ENCODE peak calls at places on chromosome 11, in four cellular contexts. One of them, this sample, is unnamed.

GRCh38 chr11:78927511-78927910 is 352.8 kb upstream of the NARS2 start:
- DNase-seq in GDM1: no peak
- DNase-seq in stimulated activated CD4-positive, alpha-beta T cell treated with anti-CD3 and anti-CD28 coated beads, Interleukin-1b, Interleukin-23, amount 100 ng/mL, for 4 hours: no peak
- DNase-seq in right lobe of liver: no peak
- DNase-seq in this sample: no peak

GRCh38 chr11:5234390-5234834 is at the start of gene HBD:
- DNase-seq in stimulated activated CD4-positive, alpha-beta T cell treated with anti-CD3 and anti-CD28 coated beads, Interleukin-1b, Interleukin-23, amount 100 ng/mL, for 4 hours: no peak
- DNase-seq in GDM1: peak; percentile 47
- DNase-seq in right lobe of liver: no peak
- DNase-seq in this sample: no peak

GRCh38 chr11:87284306-87284705 is 246.6 kb downstream of the TMEM135 start:
- DNase-seq in right lobe of liver: no peak
- DNase-seq in GDM1: no peak
- DNase-seq in stimulated activated CD4-positive, alpha-beta T cell treated with anti-CD3 and anti-CD28 coated beads, Interleukin-1b, Interleukin-23, amount 100 ng/mL, for 4 hours: no peak
- DNase-seq in this sample: no peak

GRCh38 chr11:125279680-125280079 is 115.1 kb downstream of the PKNOX2 start:
- DNase-seq in right lobe of liver: no peak
- DNase-seq in GDM1: no peak
- DNase-seq in stimulated activated CD4-positive, alpha-beta T cell treated with anti-CD3 and anti-CD28 coated beads, Interleukin-1b, Interleukin-23, amount 100 ng/mL, for 4 hours: no peak
- DNase-seq in this sample: no peak

GRCh38 chr11:12963789-12964536 is 45.2 kb upstream of the RASSF10 start:
- DNase-seq in right lobe of liver: peak; percentile 63
- DNase-seq in GDM1: no peak
- DNase-seq in stimulated activated CD4-positive, alpha-beta T cell treated with anti-CD3 and anti-CD28 coated beads, Interleukin-1b, Interleukin-23, amount 100 ng/mL, for 4 hours: peak; percentile 56
- DNase-seq in this sample: peak; percentile 84

GRCh38 chr11:105071060-105071732 is 26.1 kb upstream of the CARD16 start:
- DNase-seq in stimulated activated CD4-positive, alpha-beta T cell treated with anti-CD3 and anti-CD28 coated beads, Interleukin-1b, Interleukin-23, amount 100 ng/mL, for 4 hours: no peak
- DNase-seq in right lobe of liver: no peak
- DNase-seq in GDM1: no peak
- DNase-seq in this sample: no peak

GRCh38 chr11:32385998-32386397 is 49.3 kb downstream of the WT1 start:
- DNase-seq in right lobe of liver: no peak
- DNase-seq in GDM1: peak; percentile 29
- DNase-seq in stimulated activated CD4-positive, alpha-beta T cell treated with anti-CD3 and anti-CD28 coated beads, Interleukin-1b, Interleukin-23, amount 100 ng/mL, for 4 hours: no peak
- DNase-seq in this sample: peak; percentile 49

GRCh38 chr11:44516688-44517301 is 48.7 kb upstream of the CD82 start:
- DNase-seq in GDM1: no peak
- DNase-seq in stimulated activated CD4-positive, alpha-beta T cell treated with anti-CD3 and anti-CD28 coated beads, Interleukin-1b, Interleukin-23, amount 100 ng/mL, for 4 hours: no peak
- DNase-seq in right lobe of liver: no peak
- DNase-seq in this sample: no peak

GRCh38 chr11:3638513-3638912 is 3.3 kb downstream of the ART5 start:
- DNase-seq in right lobe of liver: no peak
- DNase-seq in GDM1: no peak
- DNase-seq in stimulated activated CD4-positive, alpha-beta T cell treated with anti-CD3 and anti-CD28 coated beads, Interleukin-1b, Interleukin-23, amount 100 ng/mL, for 4 hours: no peak
- DNase-seq in this sample: no peak

GRCh38 chr11:114348200-114349191 is 51.8 kb downstream of the C11orf71 start:
- DNase-seq in stimulated activated CD4-positive, alpha-beta T cell treated with anti-CD3 and anti-CD28 coated beads, Interleukin-1b, Interleukin-23, amount 100 ng/mL, for 4 hours: no peak
- DNase-seq in GDM1: no peak
- DNase-seq in right lobe of liver: no peak
- DNase-seq in this sample: no peak

GRCh38 chr11:132941024-132941646 is 591.2 kb downstream of the OPCML start:
- DNase-seq in right lobe of liver: no peak
- DNase-seq in stimulated activated CD4-positive, alpha-beta T cell treated with anti-CD3 and anti-CD28 coated beads, Interleukin-1b, Interleukin-23, amount 100 ng/mL, for 4 hours: no peak
- DNase-seq in GDM1: no peak
- DNase-seq in this sample: no peak

GRCh38 chr11:114942207-114942606 is 263.9 kb downstream of the NXPE2 start:
- DNase-seq in GDM1: no peak
- DNase-seq in stimulated activated CD4-positive, alpha-beta T cell treated with anti-CD3 and anti-CD28 coated beads, Interleukin-1b, Interleukin-23, amount 100 ng/mL, for 4 hours: no peak
- DNase-seq in right lobe of liver: no peak
- DNase-seq in this sample: no peak

GRCh38 chr11:99423435-99423983 is 402.8 kb downstream of the CNTN5 start:
- DNase-seq in stimulated activated CD4-positive, alpha-beta T cell treated with anti-CD3 and anti-CD28 coated beads, Interleukin-1b, Interleukin-23, amount 100 ng/mL, for 4 hours: no peak
- DNase-seq in right lobe of liver: no peak
- DNase-seq in GDM1: no peak
- DNase-seq in this sample: no peak

GRCh38 chr11:68632802-68633201 is 51.5 kb upstream of the GAL start:
- DNase-seq in stimulated activated CD4-positive, alpha-beta T cell treated with anti-CD3 and anti-CD28 coated beads, Interleukin-1b, Interleukin-23, amount 100 ng/mL, for 4 hours: peak; percentile 15
- DNase-seq in right lobe of liver: no peak
- DNase-seq in GDM1: peak; percentile 18
- DNase-seq in this sample: peak; percentile 83

GRCh38 chr11:103826856-103827255 is 209.6 kb upstream of the DDI1 start:
- DNase-seq in GDM1: no peak
- DNase-seq in stimulated activated CD4-positive, alpha-beta T cell treated with anti-CD3 and anti-CD28 coated beads, Interleukin-1b, Interleukin-23, amount 100 ng/mL, for 4 hours: no peak
- DNase-seq in right lobe of liver: no peak
- DNase-seq in this sample: no peak

GRCh38 chr11:27694992-27695391 is 5.3 kb downstream of the BDNF start:
- DNase-seq in GDM1: no peak
- DNase-seq in stimulated activated CD4-positive, alpha-beta T cell treated with anti-CD3 and anti-CD28 coated beads, Interleukin-1b, Interleukin-23, amount 100 ng/mL, for 4 hours: no peak
- DNase-seq in right lobe of liver: no peak
- DNase-seq in this sample: no peak

GRCh38 chr11:85595285-85595884 is 31.8 kb downstream of the DLG2 start:
- DNase-seq in right lobe of liver: no peak
- DNase-seq in GDM1: peak; percentile 23
- DNase-seq in stimulated activated CD4-positive, alpha-beta T cell treated with anti-CD3 and anti-CD28 coated beads, Interleukin-1b, Interleukin-23, amount 100 ng/mL, for 4 hours: no peak
- DNase-seq in this sample: no peak

This sample was measured in mucosa of descending colon.